ENCODE peak calls at places on chromosomes 12 and 14, in six cellular contexts. One of them, this sample, is unnamed.

GRCh38 chr12:57543666-57544065 is 3.3 kb downstream of the DCTN2 start:
- DNase-seq in AG20443: no peak
- DNase-seq in A172: peak; percentile 20
- DNase-seq in esophagus squamous epithelium: no peak
- DNase-seq in iPS-NIHi11: no peak
- DNase-seq in tibial artery: peak; percentile 44
- DNase-seq in this sample: no peak

GRCh38 chr12:3820122-3820521 is 53.1 kb downstream of the PARP11 start:
- DNase-seq in AG20443: peak; percentile 30
- DNase-seq in A172: peak; percentile 49
- DNase-seq in esophagus squamous epithelium: no peak
- DNase-seq in iPS-NIHi11: no peak
- DNase-seq in tibial artery: no peak
- DNase-seq in this sample: no peak

GRCh38 chr12:120286768-120287490 is 4.8 kb downstream of the RNU4-2 start:
- DNase-seq in AG20443: no peak
- DNase-seq in A172: no peak
- DNase-seq in esophagus squamous epithelium: no peak
- DNase-seq in iPS-NIHi11: no peak
- DNase-seq in tibial artery: no peak
- DNase-seq in this sample: no peak

GRCh38 chr12:24078318-24078765 is 128.9 kb upstream of the SOX5 start:
- DNase-seq in AG20443: no peak
- DNase-seq in A172: no peak
- DNase-seq in esophagus squamous epithelium: no peak
- DNase-seq in iPS-NIHi11: no peak
- DNase-seq in tibial artery: no peak
- DNase-seq in this sample: peak; percentile 44

GRCh38 chr12:121917950-121918678 is at the start of gene CFAP251:
- DNase-seq in AG20443: peak; percentile 98
- DNase-seq in A172: no peak
- DNase-seq in esophagus squamous epithelium: peak; percentile 73
- DNase-seq in iPS-NIHi11: peak; percentile 99
- DNase-seq in tibial artery: peak; percentile 97
- DNase-seq in this sample: peak; percentile 53

GRCh38 chr12:6368906-6369525 is 6.3 kb downstream of the SCNN1A start:
- DNase-seq in AG20443: no peak
- DNase-seq in A172: peak; percentile 51
- DNase-seq in esophagus squamous epithelium: no peak
- DNase-seq in iPS-NIHi11: no peak
- DNase-seq in tibial artery: no peak
- DNase-seq in this sample: peak; percentile 35

GRCh38 chr12:10722905-10723866 is at the start of gene YBX3:
- DNase-seq in AG20443: peak; percentile 92
- DNase-seq in A172: peak; percentile 43
- DNase-seq in esophagus squamous epithelium: peak; percentile 26
- DNase-seq in iPS-NIHi11: peak; percentile 91
- DNase-seq in tibial artery: peak; percentile 94
- DNase-seq in this sample: peak; percentile 81

GRCh38 chr14:103056322-103057027 is 874 bp downstream of the CDC42BPB start:
- DNase-seq in AG20443: peak; percentile 82
- DNase-seq in A172: no peak
- DNase-seq in esophagus squamous epithelium: no peak
- DNase-seq in iPS-NIHi11: peak; percentile 74
- DNase-seq in tibial artery: peak; percentile 77
- DNase-seq in this sample: peak; percentile 63

GRCh38 chr12:16583991-16584745 is 21.8 kb downstream of the LMO3 start:
- DNase-seq in AG20443: no peak
- DNase-seq in A172: no peak
- DNase-seq in esophagus squamous epithelium: no peak
- DNase-seq in iPS-NIHi11: no peak
- DNase-seq in tibial artery: no peak
- DNase-seq in this sample: peak; percentile 85

GRCh38 chr14:96086574-96087077 is 47.5 kb downstream of the C14orf132 start:
- DNase-seq in AG20443: peak; percentile 59
- DNase-seq in A172: peak; percentile 16
- DNase-seq in esophagus squamous epithelium: no peak
- DNase-seq in iPS-NIHi11: no peak
- DNase-seq in tibial artery: peak; percentile 43
- DNase-seq in this sample: peak; percentile 66

GRCh38 chr12:116465407-116465806 is 93.8 kb upstream of the MAP1LC3B2 start:
- DNase-seq in AG20443: no peak
- DNase-seq in A172: no peak
- DNase-seq in esophagus squamous epithelium: no peak
- DNase-seq in iPS-NIHi11: no peak
- DNase-seq in tibial artery: no peak
- DNase-seq in this sample: no peak

GRCh38 chr12:68158427-68158826 is 1.1 kb downstream of the IFNG start:
- DNase-seq in AG20443: no peak
- DNase-seq in A172: peak; percentile 10
- DNase-seq in esophagus squamous epithelium: no peak
- DNase-seq in iPS-NIHi11: no peak
- DNase-seq in tibial artery: no peak
- DNase-seq in this sample: peak; percentile 14

GRCh38 chr14:101859916-101860315 is 98.4 kb downstream of the PPP2R5C start:
- DNase-seq in AG20443: no peak
- DNase-seq in A172: no peak
- DNase-seq in esophagus squamous epithelium: no peak
- DNase-seq in iPS-NIHi11: no peak
- DNase-seq in tibial artery: no peak
- DNase-seq in this sample: no peak

GRCh38 chr12:98332626-98333025 is 182.8 kb upstream of the TMPO start:
- DNase-seq in AG20443: no peak
- DNase-seq in A172: no peak
- DNase-seq in esophagus squamous epithelium: no peak
- DNase-seq in iPS-NIHi11: no peak
- DNase-seq in tibial artery: no peak
- DNase-seq in this sample: no peak

GRCh38 chr14:56501909-56502530 is 77.6 kb upstream of the TMEM260 start:
- DNase-seq in AG20443: no peak
- DNase-seq in A172: no peak
- DNase-seq in esophagus squamous epithelium: no peak
- DNase-seq in iPS-NIHi11: no peak
- DNase-seq in tibial artery: no peak
- DNase-seq in this sample: no peak

GRCh38 chr12:30691122-30691879 is 4.4 kb downstream of the IPO8 start:
- DNase-seq in AG20443: peak; percentile 83
- DNase-seq in A172: peak; percentile 55
- DNase-seq in esophagus squamous epithelium: no peak
- DNase-seq in iPS-NIHi11: no peak
- DNase-seq in tibial artery: no peak
- DNase-seq in this sample: peak; percentile 81

GRCh38 chr12:132955094-132955932 is 793 bp downstream of the ZNF605 start:
- DNase-seq in AG20443: peak; percentile 72
- DNase-seq in A172: no peak
- DNase-seq in esophagus squamous epithelium: no peak
- DNase-seq in iPS-NIHi11: peak; percentile 19
- DNase-seq in tibial artery: no peak
- DNase-seq in this sample: peak; percentile 79

GRCh38 chr12:46371718-46372130 is 849 bp downstream of the SLC38A2 start:
- DNase-seq in AG20443: peak; percentile 59
- DNase-seq in A172: no peak
- DNase-seq in esophagus squamous epithelium: peak; percentile 50
- DNase-seq in iPS-NIHi11: peak; percentile 43
- DNase-seq in tibial artery: peak; percentile 87
- DNase-seq in this sample: no peak

This sample was measured in amniotic epithelial cell.